ENCODE peak calls at places on chromosomes 4 and X, in four cellular contexts. L, M, R and C are unnamed samples.

GRCh38 chr4:24949970-24950369 is 37.1 kb upstream of the CCDC149 start:
- DNase-seq in L (no peak), R (no peak), M (no peak), C (no peak)

GRCh38 chr4:127545271-127545670 is 87.5 kb upstream of the INTU start:
- DNase-seq in L (no peak), R (no peak), M (no peak), C (no peak)

GRCh38 chrX:17376381-17377046 is 1.5 kb downstream of the NHS start:
- DNase-seq in M (peak), R (no peak), L (no peak), C (no peak)

GRCh38 chr4:85369703-85370380 is 105.1 kb upstream of the ARHGAP24 start:
- DNase-seq in R (no peak), L (no peak), M (no peak), C (no peak)

GRCh38 chr4:106548446-106549044 is 180.0 kb upstream of the GIMD1 start:
- DNase-seq in R (no peak), M (no peak), L (no peak), C (no peak)

GRCh38 chrX:9326369-9326768 is 138.5 kb upstream of the TBL1X start:
- DNase-seq in R (no peak), M (no peak), L (no peak), C (peak)

GRCh38 chr4:150619032-150619431 is 37.1 kb downstream of the MAB21L2 start:
- DNase-seq in R (peak), M (peak), L (no peak), C (peak)

GRCh38 chr4:165540206-165540865 is 161.5 kb downstream of the CPE start:
- DNase-seq in M (no peak), L (no peak), R (no peak), C (no peak)

GRCh38 chrX:13689519-13690211 is 737 bp downstream of the RAB9A start:
- DNase-seq in M (peak), R (peak), L (no peak), C (peak)

GRCh38 chrX:13692771-13693231 is 3.9 kb downstream of the RAB9A start:
- DNase-seq in M (no peak), R (no peak), L (no peak), C (no peak)

GRCh38 chrX:13691845-13692334 is 3.0 kb downstream of the RAB9A start:
- DNase-seq in L (no peak), M (no peak), R (no peak), C (no peak)

GRCh38 chrX:13688772-13689518 is at the start of gene RAB9A:
- DNase-seq in L (peak), M (peak), R (peak), C (peak)

DNA sequence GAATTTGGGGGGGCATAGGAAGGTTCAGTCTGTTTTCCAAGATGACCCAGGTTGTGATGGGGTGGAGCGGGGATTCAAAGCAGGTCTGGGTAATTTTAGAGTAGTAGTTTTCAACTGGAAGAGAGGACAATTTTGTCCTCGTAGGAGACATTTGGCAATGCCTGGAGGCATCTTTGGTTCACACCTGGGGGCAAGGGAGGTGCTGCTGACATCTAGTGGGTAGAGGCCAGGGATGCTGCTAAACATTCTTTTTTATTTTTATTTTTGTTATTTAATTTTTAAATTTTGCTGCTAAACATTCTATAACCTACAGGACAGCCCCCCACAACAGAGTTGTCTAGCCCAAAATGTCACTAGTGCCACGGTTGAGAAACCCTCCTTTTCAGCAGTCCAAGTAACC is 1.9 kb downstream of the RAB9A start:
- DNase-seq in L (no peak), R (no peak), M (no peak), C (peak)
- TF ChIP-seq CTCF in L (no peak), R (no peak), M (no peak), C (peak)

GRCh38 chr4:7910721-7911015 is 29.0 kb downstream of the AFAP1 start:
- DNase-seq in L (no peak), R (no peak), M (no peak), C (no peak)
- H3K4me3 ChIP-seq in L (peak), R (no peak), M (peak), C (peak)

DNA sequence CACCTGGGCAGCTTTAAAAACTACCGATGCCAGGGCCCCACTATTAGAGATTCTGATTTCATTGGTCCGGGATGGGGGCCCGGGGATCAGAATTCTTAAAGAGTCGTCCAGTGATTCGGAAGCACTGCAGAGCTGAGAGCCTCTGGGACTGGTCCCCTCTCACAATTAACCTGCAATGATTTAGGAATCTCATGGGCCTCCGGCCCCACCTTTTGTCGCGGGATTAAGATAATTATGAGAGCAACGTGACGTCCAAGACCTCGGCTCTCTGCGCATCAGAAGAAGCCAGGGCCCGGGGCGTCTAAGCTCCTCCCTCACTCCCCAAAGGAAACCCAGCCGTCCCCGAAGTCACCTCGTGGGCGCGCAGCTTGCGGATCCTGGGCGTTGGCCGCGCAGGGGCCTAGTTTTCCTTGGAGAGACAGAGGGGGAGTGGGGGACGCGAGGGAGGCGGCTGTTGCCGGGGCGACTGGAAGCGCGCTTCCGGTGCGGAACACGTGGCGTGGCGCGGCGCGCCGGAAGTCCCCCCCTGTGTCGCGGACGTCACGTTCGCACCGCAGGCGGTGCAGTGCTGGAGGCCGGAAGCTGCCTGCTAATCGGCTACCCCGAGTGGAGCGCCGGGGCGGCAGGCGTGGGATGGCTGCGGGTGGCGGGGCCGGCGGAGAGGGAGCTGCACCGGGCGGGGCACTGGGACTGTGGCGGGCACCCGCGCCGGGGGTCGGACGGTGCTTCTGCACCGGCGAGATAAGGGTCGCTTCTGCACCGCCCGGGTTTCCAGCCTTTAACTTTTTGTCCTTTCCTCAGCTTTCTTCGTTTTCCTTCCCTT is at the start of gene GEMIN8:
- DNase-seq in R (peak), L (peak), M (peak), C (peak)
- TF ChIP-seq CTCF in R (no peak), L (no peak), M (no peak), C (no peak)

GRCh38 chr4:102411416-102411815 is 66.1 kb upstream of the SLC39A8 start:
- DNase-seq in R (no peak), L (no peak), M (peak), C (no peak)
- H3K4me3 ChIP-seq in R (no peak), L (no peak), M (no peak), C (no peak)